ENCODE peak calls at places on chromosome 9, in five cellular contexts. M is left ventricle myocardium inferior, T is SK-N-SH, K is heart right ventricle, U is ovary. N is an unnamed sample. For H3K9me3 and H3K4me1, the result is how much of the 10 kb centered on the place peaks cover.

GRCh38 chr9:97555164-97555563 is 53.7 kb downstream of the TMOD1 start:
- DNase-seq in M (peak), T (no peak), K (peak), U (peak), N (no peak)

GRCh38 chr9:81682797-81683196 is 6.5 kb downstream of the TLE1 start:
- DNase-seq in M (no peak), T (no peak), K (no peak), U (no peak), N (no peak)

GRCh38 chr9:103410059-103410458 is 414.9 kb downstream of the CYLC2 start:
- DNase-seq in M (no peak), T (no peak), K (no peak), U (no peak), N (no peak)

GRCh38 chr9:13513710-13514444 is 234.4 kb upstream of the MPDZ start:
- DNase-seq in M (no peak), T (peak), K (peak), U (no peak), N (no peak)

GRCh38 chr9:117775576-117775975 is 71.4 kb downstream of the TLR4 start:
- DNase-seq in M (no peak), T (no peak), K (no peak), U (no peak), N (no peak)

GRCh38 chr9:109953813-109954489 is 174.0 kb downstream of the PALM2AKAP2 start:
- DNase-seq in M (no peak), T (no peak), K (no peak), U (no peak), N (no peak)

GRCh38 chr9:32969270-32969669 is 32.2 kb downstream of the APTX start:
- DNase-seq in M (no peak), T (no peak), K (no peak), U (no peak), N (no peak)

GRCh38 chr9:117412006-117412715 is 2.7 kb downstream of the ASTN2 start:
- DNase-seq in M (no peak), T (peak), K (no peak), U (no peak), N (no peak)

GRCh38 chr9:105150991-105151685 is 93.3 kb upstream of the SLC44A1 start:
- DNase-seq in M (no peak), T (no peak), K (no peak), U (no peak), N (no peak)

GRCh38 chr9:22030101-22030598 is 21.0 kb upstream of the CDKN2B start:
- DNase-seq in M (no peak), T (no peak), K (no peak), U (no peak), N (no peak)

GRCh38 chr9:70229026-70229425 is 29.8 kb upstream of the SMC5 start:
- DNase-seq in M (no peak), T (no peak), K (peak), U (peak), N (no peak)
- TF ChIP-seq CTCF in M (peak), T (no peak), K (no peak), U (no peak), N (no peak)

GRCh38 chr9:40913928-40914673 is 214.4 kb downstream of the FOXD4L6 start:
- DNase-seq in M (no peak), T (no peak), K (no peak), U (no peak), N (no peak)
- H3K9me3 ChIP-seq in M (half or more), T (under half), K (half or more), U (half or more), N (half or more)

GRCh38 chr9:969693-970309 is 6.7 kb upstream of the DMRT3 start:
- DNase-seq in M (no peak), T (no peak), K (no peak), U (no peak), N (no peak)
- H3K4me1 ChIP-seq in M (under half), T (under half), K (under half), U (under half), N (under half)

GRCh38 chr9:111631071-111631971 is at the start of gene DNAJC25:
- DNase-seq in M (peak), T (peak), K (peak), U (peak), N (peak)
- TF ChIP-seq CTCF in M (no peak), T (no peak), K (no peak), U (no peak), N (no peak)

GRCh38 chr9:138033950-138034349 is 156.4 kb downstream of the CACNA1B start:
- DNase-seq in M (no peak), T (no peak), K (no peak), U (no peak), N (no peak)
- H3K9me3 ChIP-seq in M (under half), T (under half), K (under half), U (under half), N (under half)

GRCh38 chr9:72352911-72353388 is 12.1 kb downstream of the ZFAND5 start:
- DNase-seq in M (no peak), T (no peak), K (no peak), U (no peak), N (no peak)

GRCh38 chr9:72353455-72354116 is 11.4 kb downstream of the ZFAND5 start:
- DNase-seq in M (no peak), T (no peak), K (no peak), U (no peak), N (no peak)

GRCh38 chr9:72354704-72355103 is 10.3 kb downstream of the ZFAND5 start:
- DNase-seq in M (no peak), T (no peak), K (no peak), U (no peak), N (no peak)

GRCh38 chr9:72356019-72356653 is 8.9 kb downstream of the ZFAND5 start:
- DNase-seq in M (no peak), T (peak), K (no peak), U (no peak), N (no peak)

GRCh38 chr9:72355153-72355552 is 9.9 kb downstream of the ZFAND5 start:
- DNase-seq in M (no peak), T (no peak), K (no peak), U (no peak), N (no peak)
- H3K4me1 ChIP-seq in M (half or more), T (under half), K (half or more), U (under half), N (under half)

GRCh38 chr9:69430206-69430605 is 105.2 kb downstream of the ENTREP1 start:
- DNase-seq in M (no peak), T (no peak), K (no peak), U (no peak), N (no peak)

GRCh38 chr9:69429281-69429680 is 104.3 kb downstream of the ENTREP1 start:
- DNase-seq in M (no peak), T (no peak), K (no peak), U (no peak), N (no peak)

GRCh38 chr9:69427286-69427685 is 102.3 kb downstream of the ENTREP1 start:
- DNase-seq in M (no peak), T (no peak), K (no peak), U (no peak), N (no peak)

GRCh38 chr9:69425402-69425801 is 100.4 kb downstream of the ENTREP1 start:
- DNase-seq in M (no peak), T (no peak), K (no peak), U (no peak), N (no peak)

DNA sequence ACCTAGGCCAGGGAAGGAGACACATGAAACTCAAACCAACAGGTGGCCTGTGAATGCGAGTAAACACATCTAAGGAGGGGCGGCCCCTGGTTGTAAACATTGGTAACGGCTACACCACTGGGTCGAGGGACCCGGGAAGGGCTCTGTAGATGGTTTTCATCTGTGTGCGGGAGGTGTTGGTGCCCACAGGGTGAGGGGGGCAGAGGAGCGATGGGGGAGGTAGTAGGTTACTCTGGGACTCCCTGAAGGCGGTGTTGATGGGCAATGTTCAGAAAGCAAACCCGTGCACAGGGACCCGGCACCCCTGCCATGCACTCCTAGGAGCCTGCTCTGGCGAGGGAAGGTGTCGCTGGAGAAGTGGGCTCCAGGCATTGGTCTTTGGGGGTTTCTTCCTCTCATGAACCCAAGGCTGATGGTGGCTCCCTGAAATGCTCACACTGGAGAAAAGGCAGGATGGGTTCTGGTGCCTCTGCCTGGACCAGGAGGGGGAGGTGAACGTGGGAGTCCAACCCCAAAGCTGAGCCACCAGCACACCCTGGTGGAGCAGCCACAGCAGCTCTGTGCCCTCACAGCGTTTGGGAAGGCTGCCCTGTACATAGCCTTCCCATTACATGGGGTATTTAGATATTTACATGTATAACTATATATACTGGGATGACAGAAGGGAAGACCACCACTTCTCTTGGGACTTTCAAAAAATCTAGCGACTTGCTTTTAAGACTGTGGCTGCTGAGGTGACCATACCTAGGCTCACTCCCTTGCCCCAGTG is 103.2 kb downstream of the ENTREP1 start:
- DNase-seq in M (no peak), T (no peak), K (no peak), U (no peak), N (no peak)
- TF ChIP-seq CTCF in M (no peak), T (no peak), K (no peak), U (no peak), N (no peak)

GRCh38 chr9:88411471-88411870 is 23.2 kb downstream of the SPIN1 start:
- DNase-seq in M (no peak), T (no peak), K (no peak), U (no peak), N (no peak)
- H3K9me3 ChIP-seq in M (under half), T (under half), K (under half), U (under half), N (under half)

GRCh38 chr9:137671721-137672120 is 52.9 kb downstream of the EHMT1 start:
- DNase-seq in M (no peak), T (no peak), K (no peak), U (no peak), N (peak)

GRCh38 chr9:137668203-137668602 is 49.4 kb downstream of the EHMT1 start:
- DNase-seq in M (no peak), T (no peak), K (no peak), U (no peak), N (no peak)

GRCh38 chr9:137669261-137669672 is 50.5 kb downstream of the EHMT1 start:
- DNase-seq in M (no peak), T (no peak), K (no peak), U (no peak), N (no peak)

GRCh38 chr9:137671196-137671538 is 52.4 kb downstream of the EHMT1 start:
- DNase-seq in M (no peak), T (no peak), K (no peak), U (no peak), N (no peak)

GRCh38 chr9:137670391-137671195 is 51.8 kb downstream of the EHMT1 start:
- DNase-seq in M (peak), T (no peak), K (peak), U (no peak), N (no peak)
- H3K4me1 ChIP-seq in M (half or more), T (under half), K (half or more), U (under half), N (under half)

GRCh38 chr9:124037790-124038189 is 26.2 kb downstream of the LHX2 start:
- DNase-seq in M (no peak), T (peak), K (no peak), U (no peak), N (no peak)
- TF ChIP-seq CTCF in M (no peak), T (peak), K (no peak), U (no peak), N (no peak)

N was measured in Peyer's patch.